ENCODE peak calls at places on chromosome 22, in four cellular contexts. R is transverse colon, Y is GM12892, B is HCT116. Z is an unnamed sample.

GRCh38 chr22:48254311-48254873 is 1491.9 kb downstream of the TBC1D22A start:
- DNase-seq in R (peak), Y (no peak), B (no peak), Z (peak)

GRCh38 chr22:20024225-20025087 is 3.5 kb downstream of the TANGO2 start:
- DNase-seq in Y (no peak), B (no peak), R (no peak), Z (peak)

GRCh38 chr22:26589367-26589844 is 526 bp downstream of the TPST2 start:
- DNase-seq in R (peak), Y (no peak), B (no peak), Z (peak)

GRCh38 chr22:44080936-44081853 is 57.1 kb downstream of the PARVB start:
- DNase-seq in Y (peak), B (peak), R (peak), Z (peak)

GRCh38 chr22:31229402-31230140 is 17.5 kb downstream of the LIMK2 start:
- DNase-seq in B (no peak), R (peak), Y (no peak), Z (no peak)

GRCh38 chr22:37690407-37690806 is 4.3 kb downstream of the NOL12 start:
- DNase-seq in Y (no peak), R (no peak), B (no peak), Z (no peak)

GRCh38 chr22:24427500-24428164 is at the start of gene ADORA2A:
- DNase-seq in Y (peak), R (peak), B (no peak), Z (peak)

GRCh38 chr22:39519681-39520053 is 695 bp upstream of the ATF4 start:
- DNase-seq in B (no peak), Y (no peak), R (peak), Z (no peak)

GRCh38 chr22:28907311-28908008 is 24.1 kb downstream of the ZNRF3 start:
- DNase-seq in Y (peak), R (no peak), B (no peak), Z (no peak)

GRCh38 chr22:49962012-49962750 is 1.6 kb downstream of the PIM3 start:
- DNase-seq in B (no peak), Y (peak), R (peak), Z (peak)
- TF ChIP-seq POLR2A in B (no peak), Y (peak), R (peak), Z (peak)

GRCh38 chr22:45638834-45639746 is 32.5 kb upstream of the ATXN10 start:
- DNase-seq in R (peak), Y (no peak), B (peak), Z (no peak)
- TF ChIP-seq POLR2AphosphoS5 in R (no peak), Y (no peak), B (peak), Z (peak)

GRCh38 chr22:21098099-21098671 is 52.4 kb downstream of the LRRC74B start:
- DNase-seq in B (peak), Y (no peak), R (no peak), Z (no peak)
- TF ChIP-seq POLR2A in B (no peak), Y (no peak), R (no peak), Z (no peak)

DNA sequence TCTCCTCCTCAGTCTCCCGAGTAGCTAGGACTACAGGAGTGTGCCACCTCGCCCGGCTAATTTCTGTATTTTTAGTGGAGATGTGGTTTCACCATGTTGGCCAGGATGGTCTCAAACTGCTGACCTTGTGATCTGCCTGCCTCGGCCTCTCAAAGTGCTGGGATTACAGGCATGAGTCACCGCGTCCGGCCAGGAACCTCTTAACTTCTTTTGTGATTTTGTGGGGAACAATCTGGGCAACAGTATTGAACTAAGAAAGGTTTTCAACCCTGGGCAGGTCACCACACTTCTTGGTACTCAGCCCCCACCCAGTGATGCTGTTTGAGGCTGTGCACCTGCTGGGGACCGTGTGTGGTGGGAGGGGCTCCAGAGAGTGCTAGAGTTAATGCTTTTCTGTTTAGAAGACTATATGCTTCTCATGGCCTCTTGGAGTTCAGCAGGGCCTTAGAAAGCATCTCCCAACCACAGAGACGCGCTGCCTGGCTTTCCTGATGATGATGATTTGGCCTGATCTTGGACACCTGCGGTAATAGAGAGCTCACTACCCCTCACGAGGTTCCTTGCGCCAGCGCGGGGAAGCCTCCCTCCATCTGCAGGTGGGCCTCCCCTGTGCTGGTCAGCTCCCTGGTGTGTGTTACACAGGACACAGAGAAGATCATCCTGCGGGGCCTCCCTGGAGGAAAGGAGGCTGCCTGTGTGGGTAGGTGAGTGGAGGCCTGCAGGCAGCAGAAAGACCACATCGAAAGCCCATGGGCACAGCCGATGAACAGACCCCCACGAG is 1.2 kb downstream of the DENND6B start:
- DNase-seq in Y (no peak), R (no peak), B (no peak), Z (no peak)
- TF ChIP-seq POLR2AphosphoS5 in Y (no peak), R (no peak), B (no peak), Z (no peak)